ENCODE peak calls at places on chromosomes 16 and 17, in four cellular contexts. Q, U, X and L are unnamed samples.
A peak's percentile ranks its signal among the peaks of the same experiment; 100 is the strongest.

GRCh38 chr16:59412275-59412841 is 678.2 kb upstream of the GOT2 start:
- DNase-seq in U (no peak), Q (peak; percentile 6), X (no peak), L (no peak)

GRCh38 chr17:50934672-50935200 is 68.6 kb upstream of the TOB1 start:
- DNase-seq in Q (no peak), U (no peak), X (no peak), L (no peak)

GRCh38 chr16:73025111-73025505 is 22.8 kb downstream of the ZFHX3 start:
- DNase-seq in X (no peak), Q (no peak), U (no peak), L (no peak)

GRCh38 chr17:31148205-31148604 is 53.4 kb downstream of the NF1 start:
- DNase-seq in U (no peak), Q (peak; percentile 41), X (no peak), L (no peak)

GRCh38 chr17:61540870-61541269 is 50.1 kb downstream of the NACA2 start:
- DNase-seq in Q (no peak), X (no peak), U (no peak), L (no peak)

GRCh38 chr16:29126057-29126494 is 141.2 kb downstream of the LAT start:
- DNase-seq in X (no peak), Q (no peak), U (no peak), L (no peak)

GRCh38 chr16:31099860-31100638 is 5.5 kb upstream of the VKORC1 start:
- DNase-seq in X (no peak), Q (peak; percentile 67), U (peak; percentile 59), L (no peak)

GRCh38 chr17:56876766-56877179 is 37.1 kb downstream of the TRIM25 start:
- DNase-seq in U (no peak), X (no peak), Q (no peak), L (no peak)

GRCh38 chr17:29760771-29761682 is 138.3 kb upstream of the CORO6 start:
- DNase-seq in Q (peak; percentile 89), U (peak; percentile 85), X (peak; percentile 80), L (no peak)

GRCh38 chr17:35875439-35876139 is 4.6 kb downstream of the CCL5 start:
- DNase-seq in Q (no peak), U (no peak), X (no peak), L (no peak)

GRCh38 chr16:70437582-70438324 is 1.1 kb downstream of the ST3GAL2 start:
- DNase-seq in Q (peak; percentile 67), U (peak; percentile 25), X (no peak), L (no peak)

GRCh38 chr16:64116151-64116550 is 1005.7 kb downstream of the CDH11 start:
- DNase-seq in X (no peak), Q (no peak), U (no peak), L (no peak)

GRCh38 chr17:31494259-31495048 is 103.0 kb downstream of the RAB11FIP4 start:
- DNase-seq in U (no peak), Q (no peak), X (peak; percentile 61), L (no peak)

GRCh38 chr17:5031365-5032082 is 3.7 kb downstream of the SLC52A1 start:
- DNase-seq in X (peak; percentile 76), U (peak; percentile 61), Q (peak; percentile 80), L (peak; percentile 38)

GRCh38 chr16:47888142-47888541 is 267.7 kb downstream of the ABCC12 start:
- DNase-seq in U (peak; percentile 63), X (no peak), Q (peak; percentile 91), L (no peak)

GRCh38 chr16:1580956-1581355 is 30.9 kb downstream of the IFT140 start:
- DNase-seq in U (no peak), X (no peak), Q (no peak), L (no peak)